ENCODE peak calls at places on chromosomes 4 and X, in ten cellular contexts. One of them, this sample, is unnamed.

GRCh38 chrX:152861116-152861515 is 30.3 kb downstream of the NSDHL start:
- DNase-seq in GM04504: no peak
- DNase-seq in type B pancreatic cell: no peak
- DNase-seq in lower leg skin: peak; percentile 25
- DNase-seq in heart left ventricle: no peak
- DNase-seq in Daoy: no peak
- DNase-seq in AG10803: peak; percentile 3
- DNase-seq in HCT116: no peak
- DNase-seq in astrocyte of the cerebellum: no peak
- DNase-seq in smooth muscle cell of the brain vasculature: no peak
- DNase-seq in this sample: no peak

GRCh38 chr4:149173241-149174013 is 642.2 kb downstream of the IQCM start:
- DNase-seq in GM04504: no peak
- DNase-seq in type B pancreatic cell: no peak
- DNase-seq in lower leg skin: no peak
- DNase-seq in heart left ventricle: no peak
- DNase-seq in Daoy: no peak
- DNase-seq in AG10803: no peak
- DNase-seq in HCT116: no peak
- DNase-seq in astrocyte of the cerebellum: no peak
- DNase-seq in smooth muscle cell of the brain vasculature: no peak
- DNase-seq in this sample: no peak

GRCh38 chr4:6663596-6664393 is 23.3 kb downstream of the MRFAP1 start:
- DNase-seq in GM04504: no peak
- DNase-seq in type B pancreatic cell: no peak
- DNase-seq in lower leg skin: no peak
- DNase-seq in heart left ventricle: no peak
- DNase-seq in Daoy: no peak
- DNase-seq in AG10803: no peak
- DNase-seq in HCT116: no peak
- DNase-seq in astrocyte of the cerebellum: no peak
- DNase-seq in smooth muscle cell of the brain vasculature: no peak
- DNase-seq in this sample: no peak

GRCh38 chr4:89708903-89709361 is 128.0 kb downstream of the SNCA start:
- DNase-seq in GM04504: no peak
- DNase-seq in type B pancreatic cell: no peak
- DNase-seq in lower leg skin: no peak
- DNase-seq in heart left ventricle: no peak
- DNase-seq in Daoy: no peak
- DNase-seq in AG10803: peak; percentile 33
- DNase-seq in HCT116: no peak
- DNase-seq in astrocyte of the cerebellum: no peak
- DNase-seq in smooth muscle cell of the brain vasculature: peak; percentile 35
- DNase-seq in this sample: peak; percentile 30

GRCh38 chr4:139593091-139593564 is 37.1 kb upstream of the SETD7 start:
- DNase-seq in GM04504: no peak
- DNase-seq in type B pancreatic cell: no peak
- DNase-seq in lower leg skin: no peak
- DNase-seq in heart left ventricle: no peak
- DNase-seq in Daoy: peak; percentile 25
- DNase-seq in AG10803: peak; percentile 75
- DNase-seq in HCT116: no peak
- DNase-seq in astrocyte of the cerebellum: no peak
- DNase-seq in smooth muscle cell of the brain vasculature: no peak
- DNase-seq in this sample: no peak

GRCh38 chrX:139566981-139567380 is 36.4 kb downstream of the F9 start:
- DNase-seq in GM04504: no peak
- DNase-seq in type B pancreatic cell: no peak
- DNase-seq in lower leg skin: no peak
- DNase-seq in heart left ventricle: no peak
- DNase-seq in Daoy: no peak
- DNase-seq in AG10803: no peak
- DNase-seq in HCT116: no peak
- DNase-seq in astrocyte of the cerebellum: no peak
- DNase-seq in smooth muscle cell of the brain vasculature: no peak
- DNase-seq in this sample: no peak

GRCh38 chrX:19825271-19825670 is 62.1 kb downstream of the SH3KBP1 start:
- DNase-seq in GM04504: no peak
- DNase-seq in type B pancreatic cell: no peak
- DNase-seq in lower leg skin: no peak
- DNase-seq in heart left ventricle: no peak
- DNase-seq in Daoy: no peak
- DNase-seq in AG10803: no peak
- DNase-seq in HCT116: no peak
- DNase-seq in astrocyte of the cerebellum: no peak
- DNase-seq in smooth muscle cell of the brain vasculature: no peak
- DNase-seq in this sample: no peak

GRCh38 chr4:8200302-8200975 is 1.3 kb downstream of the SH3TC1 start:
- DNase-seq in GM04504: no peak
- DNase-seq in type B pancreatic cell: no peak
- DNase-seq in lower leg skin: peak; percentile 92
- DNase-seq in heart left ventricle: peak; percentile 86
- DNase-seq in Daoy: no peak
- DNase-seq in AG10803: no peak
- DNase-seq in HCT116: no peak
- DNase-seq in astrocyte of the cerebellum: no peak
- DNase-seq in smooth muscle cell of the brain vasculature: no peak
- DNase-seq in this sample: no peak

GRCh38 chr4:4216668-4217067 is 10.1 kb downstream of the OTOP1 start:
- DNase-seq in GM04504: peak; percentile 5
- DNase-seq in type B pancreatic cell: no peak
- DNase-seq in lower leg skin: no peak
- DNase-seq in heart left ventricle: no peak
- DNase-seq in Daoy: peak; percentile 75
- DNase-seq in AG10803: peak; percentile 17
- DNase-seq in HCT116: no peak
- DNase-seq in astrocyte of the cerebellum: no peak
- DNase-seq in smooth muscle cell of the brain vasculature: no peak
- DNase-seq in this sample: no peak

GRCh38 chr4:72119946-72120345 is 88.1 kb downstream of the NPFFR2 start:
- DNase-seq in GM04504: no peak
- DNase-seq in type B pancreatic cell: no peak
- DNase-seq in lower leg skin: no peak
- DNase-seq in heart left ventricle: no peak
- DNase-seq in Daoy: peak; percentile 1
- DNase-seq in AG10803: no peak
- DNase-seq in HCT116: no peak
- DNase-seq in astrocyte of the cerebellum: no peak
- DNase-seq in smooth muscle cell of the brain vasculature: no peak
- DNase-seq in this sample: no peak

GRCh38 chr4:6892909-6893202 is 16.8 kb upstream of the TBC1D14 start:
- DNase-seq in GM04504: no peak
- DNase-seq in type B pancreatic cell: no peak
- DNase-seq in lower leg skin: no peak
- DNase-seq in heart left ventricle: no peak
- DNase-seq in Daoy: no peak
- DNase-seq in AG10803: no peak
- DNase-seq in HCT116: no peak
- DNase-seq in astrocyte of the cerebellum: no peak
- DNase-seq in smooth muscle cell of the brain vasculature: no peak
- DNase-seq in this sample: no peak

This sample was measured in posterior cingulate gyrus.